ENCODE peak calls at places on chromosome 18, in four cellular contexts. W, B, H and E are unnamed samples.

GRCh38 chr18:59459352-59460059 is 100.4 kb upstream of the LMAN1 start:
- DNase-seq in B (no peak), H (peak; percentile 27), W (no peak), E (no peak)

GRCh38 chr18:48988508-48989303 is 37.9 kb upstream of the SMAD7 start:
- DNase-seq in W (no peak), H (no peak), B (no peak), E (no peak)

GRCh38 chr18:23341383-23341782 is 111.7 kb upstream of the RIOK3 start:
- DNase-seq in B (no peak), W (no peak), H (no peak), E (no peak)

GRCh38 chr18:13448028-13448795 is 229.7 kb downstream of the LDLRAD4 start:
- DNase-seq in H (no peak), W (no peak), B (no peak), E (no peak)

GRCh38 chr18:23487738-23488625 is 15.3 kb upstream of the RMC1 start:
- DNase-seq in B (no peak), H (peak; percentile 73), W (no peak), E (no peak)

GRCh38 chr18:9647496-9648323 is 33.4 kb upstream of the PPP4R1 start:
- DNase-seq in B (no peak), W (no peak), H (no peak), E (no peak)

GRCh38 chr18:35497006-35497333 is 790 bp downstream of the INO80C start:
- DNase-seq in B (no peak), H (no peak), W (no peak), E (no peak)

GRCh38 chr18:59318460-59318859 is at the start of gene CPLX4:
- DNase-seq in H (no peak), W (no peak), B (no peak), E (no peak)

GRCh38 chr18:55579471-55579870 is 8.5 kb downstream of the TCF4 start:
- DNase-seq in H (no peak), W (no peak), B (no peak), E (no peak)

GRCh38 chr18:67525328-67526110 is 9.0 kb upstream of the DSEL start:
- DNase-seq in H (no peak), W (peak; percentile 55), B (peak; percentile 66), E (no peak)

DNA sequence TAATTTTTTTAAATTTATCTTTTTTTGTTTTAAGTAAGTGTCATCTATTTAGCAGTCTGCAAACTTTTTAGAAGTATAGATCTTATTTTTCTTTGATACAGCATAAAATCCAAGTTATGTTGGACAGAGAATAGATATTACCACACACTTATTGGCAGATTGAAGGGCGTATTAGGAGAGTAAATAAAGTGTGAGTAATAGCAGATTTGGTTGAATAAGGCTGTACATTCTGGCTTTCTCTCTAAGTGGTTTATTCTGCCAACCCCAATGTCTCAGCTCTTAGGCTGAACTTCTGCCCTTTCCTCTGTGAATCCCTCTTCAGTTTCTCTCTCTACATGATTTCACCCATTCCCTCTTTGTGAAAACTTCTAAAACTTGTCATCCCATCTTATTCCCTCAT is 651.2 kb downstream of the DCC start:
- DNase-seq in B (no peak), W (no peak), H (no peak), E (no peak)
- H3K4me1 ChIP-seq in B (no peaks in the 10 kb centered on the region), W (no peaks in the 10 kb centered on the region), H (no peaks in the 10 kb centered on the region), E (no peaks in the 10 kb centered on the region)

DNA sequence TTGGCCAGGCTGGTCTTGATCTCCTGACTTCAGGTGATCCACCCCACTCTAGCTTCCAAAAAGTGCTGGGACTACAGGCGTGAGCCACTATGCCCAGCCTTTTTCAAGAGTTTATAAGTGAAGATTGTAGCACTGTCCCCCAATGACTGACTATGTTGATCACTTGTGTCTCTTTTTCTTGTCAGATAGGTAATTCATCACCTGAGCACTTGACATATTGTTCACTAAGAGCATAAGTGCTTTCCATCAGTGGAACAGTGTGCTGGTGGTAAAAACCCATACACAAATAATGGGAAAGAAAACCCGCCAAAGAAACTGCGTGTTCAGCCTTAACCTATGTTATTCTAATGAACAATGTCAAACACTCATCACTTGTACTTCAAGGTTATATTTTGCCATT is 414.4 kb upstream of the CDH7 start:
- DNase-seq in B (no peak), W (no peak), H (no peak), E (no peak)
- TF ChIP-seq POLR2AphosphoS5 in B (no peak), W (no peak), H (no peak), E (no peak)

DNA sequence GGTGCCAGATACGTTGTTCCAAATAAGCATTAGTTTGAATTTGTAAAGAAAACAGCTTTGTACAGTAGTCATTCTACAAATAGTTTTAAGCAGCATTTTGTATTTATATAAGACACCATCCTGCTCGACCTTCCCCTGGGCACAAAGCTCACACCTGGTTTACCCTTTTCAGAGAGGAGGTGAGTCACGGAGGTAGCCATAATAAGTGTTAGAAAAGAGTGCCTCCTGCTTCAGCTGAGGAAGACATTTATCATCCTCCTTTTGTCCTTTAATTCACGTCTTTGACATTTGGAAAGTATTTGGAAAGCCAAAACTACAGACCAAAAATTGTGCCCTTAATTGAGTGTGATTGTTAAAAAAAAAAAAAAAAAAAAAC is 6.8 kb downstream of the RAB12 start:
- DNase-seq in H (no peak), W (no peak), B (no peak), E (no peak)
- H3K4me1 ChIP-seq in H (peaks cover 8% of the 10 kb centered on the region), W (peaks cover 10% of the 10 kb centered on the region), B (peaks cover 75% of the 10 kb centered on the region), E (peaks cover 95% of the 10 kb centered on the region)

DNA sequence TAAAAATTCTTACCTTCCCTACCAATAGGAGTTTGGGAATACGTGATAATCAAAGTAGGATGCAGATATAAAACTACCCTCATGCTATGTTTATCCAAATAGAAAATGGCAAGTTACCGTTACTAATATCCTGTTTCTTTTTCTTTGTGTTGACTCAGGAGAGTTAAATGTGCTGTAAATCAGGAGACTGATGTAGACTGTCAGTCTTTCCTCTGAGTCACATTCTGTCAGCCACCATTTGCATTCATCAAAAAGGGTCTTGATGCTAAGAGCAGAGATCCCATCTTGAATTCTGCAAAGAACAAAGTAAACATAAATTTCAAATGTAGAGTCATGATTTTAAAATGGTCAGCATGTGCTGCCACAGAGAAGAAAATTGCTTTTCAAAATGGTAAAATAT is 712.8 kb downstream of the SOCS6 start:
- DNase-seq in H (no peak), W (no peak), B (no peak), E (no peak)
- TF ChIP-seq POLR2AphosphoS5 in H (no peak), W (no peak), B (no peak), E (no peak)